ENCODE peak calls at places on chromosomes 11 and 22, in four cellular contexts. D is endothelial cell of umbilical vein, P is IMR-90, E is kidney. T is an unnamed sample. For H3K9me3, the result is how much of the 10 kb centered on the place peaks cover.

GRCh38 chr11:68689737-68690625 is 5.6 kb downstream of the GAL start:
- DNase-seq in D (no peak), P (no peak), E (peak), T (no peak)

GRCh38 chr11:10076458-10077141 is 217.4 kb downstream of the SBF2 start:
- DNase-seq in P (peak), D (peak), E (no peak), T (no peak)

GRCh38 chr22:43826142-43827093 is 14.3 kb upstream of the EFCAB6 start:
- DNase-seq in E (peak), D (no peak), P (peak), T (no peak)

GRCh38 chr11:8586805-8587204 is 7.2 kb downstream of the STK33 start:
- DNase-seq in D (no peak), E (no peak), P (no peak), T (no peak)

GRCh38 chr11:60870733-60871377 is 3.5 kb downstream of the ZP1 start:
- DNase-seq in P (no peak), D (no peak), E (no peak), T (peak)

GRCh38 chr11:118911880-118912741 is 13.6 kb downstream of the BCL9L start:
- DNase-seq in P (peak), D (peak), E (peak), T (no peak)

GRCh38 chr11:35324981-35325380 is 94.4 kb downstream of the SLC1A2 start:
- DNase-seq in P (peak), D (no peak), E (no peak), T (no peak)

GRCh38 chr11:103241574-103241973 is 132.3 kb downstream of the DYNC2H1 start:
- DNase-seq in D (no peak), P (no peak), E (no peak), T (no peak)

GRCh38 chr22:42214625-42215415 is 55.6 kb downstream of the TCF20 start:
- DNase-seq in D (no peak), E (peak), P (no peak), T (no peak)

GRCh38 chr11:10204021-10204420 is 90.0 kb downstream of the SBF2 start:
- DNase-seq in E (no peak), D (no peak), P (no peak), T (no peak)

GRCh38 chr22:41501209-41501608 is 32.3 kb downstream of the ACO2 start:
- DNase-seq in D (peak), P (no peak), E (no peak), T (no peak)

GRCh38 chr11:11022126-11022730 is 164.4 kb upstream of the ZBED5 start:
- DNase-seq in E (no peak), D (peak), P (peak), T (no peak)

GRCh38 chr22:24583221-24583971 is 9.5 kb downstream of the LRRC75B start:
- DNase-seq in E (peak), D (no peak), P (peak), T (no peak)

GRCh38 chr22:37335819-37336199 is 53.5 kb downstream of the CYTH4 start:
- DNase-seq in D (no peak), E (no peak), P (no peak), T (no peak)

GRCh38 chr11:1126491-1126926 is 31.2 kb upstream of the MUC5AC start:
- DNase-seq in E (peak), P (no peak), D (no peak), T (no peak)

GRCh38 chr11:61267437-61267841 is 26.5 kb downstream of the PGA5 start:
- DNase-seq in P (no peak), E (no peak), D (no peak), T (no peak)

GRCh38 chr11:122895591-122895990 is 13.0 kb downstream of the JHY start:
- DNase-seq in D (no peak), E (no peak), P (no peak), T (no peak)

GRCh38 chr11:94781822-94782221 is 13.7 kb downstream of the AMOTL1 start:
- DNase-seq in D (no peak), E (no peak), P (peak), T (no peak)

GRCh38 chr11:96035031-96035743 is 111.3 kb upstream of the MTMR2 start:
- DNase-seq in E (no peak), D (no peak), P (no peak), T (no peak)

GRCh38 chr11:114259124-114259526 is 37.1 kb upstream of the NNMT start:
- DNase-seq in P (no peak), E (no peak), D (no peak), T (peak)

GRCh38 chr11:120723751-120724150 is 212.2 kb downstream of the GRIK4 start:
- DNase-seq in D (no peak), P (no peak), E (no peak), T (no peak)

GRCh38 chr11:120722539-120722938 is 211.0 kb downstream of the GRIK4 start:
- DNase-seq in E (no peak), P (no peak), D (no peak), T (no peak)

GRCh38 chr11:120727752-120728151 is 216.2 kb downstream of the GRIK4 start:
- DNase-seq in P (no peak), D (no peak), E (no peak), T (no peak)
- H3K9me3 ChIP-seq in P (under half), D (under half), E (under half), T (under half)

DNA sequence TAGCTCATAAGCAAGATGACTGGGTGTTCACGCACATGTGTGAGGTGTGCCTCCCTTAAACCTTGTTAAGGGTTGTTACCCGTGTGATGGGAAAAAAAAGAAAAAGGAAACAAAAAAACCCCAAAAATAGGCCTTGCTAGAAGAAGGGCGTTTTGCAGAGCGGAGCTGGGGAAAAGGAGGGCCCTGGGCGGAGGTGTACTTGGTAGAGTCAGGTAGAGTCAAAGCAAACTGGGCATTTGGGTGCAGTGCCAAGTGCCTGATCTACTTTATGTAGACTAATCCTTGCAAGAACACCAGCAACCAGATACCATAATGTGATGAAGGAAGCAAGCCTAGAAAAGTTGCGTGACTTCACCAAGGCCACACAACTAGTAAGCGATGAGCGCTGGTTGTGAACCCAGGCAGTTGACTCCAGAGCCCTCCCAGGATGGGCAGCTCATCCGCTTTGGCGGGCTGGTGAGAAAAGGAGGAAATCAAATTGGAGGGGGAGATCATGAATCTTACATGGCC is 1.2 kb upstream of the TIRAP start:
- DNase-seq in E (no peak), P (no peak), D (no peak), T (no peak)
- H3K4me3 ChIP-seq in E (peak), P (no peak), D (no peak), T (peak)

DNA sequence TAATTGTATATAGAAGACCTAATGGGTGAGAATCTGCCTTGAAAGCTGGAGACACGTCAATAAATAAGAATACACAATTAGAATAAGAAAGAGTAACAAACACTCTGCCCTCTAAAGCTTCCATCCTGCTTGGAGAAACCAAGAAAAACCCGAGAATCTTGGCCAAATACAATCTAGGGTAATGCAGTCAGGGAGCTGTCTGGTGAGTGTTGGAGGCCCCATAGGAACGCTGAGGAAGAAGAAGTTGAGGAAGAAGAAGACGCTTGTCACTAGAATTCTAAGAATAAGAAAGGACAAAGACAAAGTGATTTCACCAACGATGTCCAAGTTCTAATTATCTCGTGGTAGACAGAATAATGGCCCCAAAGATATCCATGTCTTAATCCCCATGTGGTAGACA is 4485.9 kb upstream of the OR11H1 start:
- DNase-seq in D (no peak), P (no peak), E (no peak), T (no peak)
- H3K9me3 ChIP-seq in D (under half), P (under half), E (under half), T (under half)

DNA sequence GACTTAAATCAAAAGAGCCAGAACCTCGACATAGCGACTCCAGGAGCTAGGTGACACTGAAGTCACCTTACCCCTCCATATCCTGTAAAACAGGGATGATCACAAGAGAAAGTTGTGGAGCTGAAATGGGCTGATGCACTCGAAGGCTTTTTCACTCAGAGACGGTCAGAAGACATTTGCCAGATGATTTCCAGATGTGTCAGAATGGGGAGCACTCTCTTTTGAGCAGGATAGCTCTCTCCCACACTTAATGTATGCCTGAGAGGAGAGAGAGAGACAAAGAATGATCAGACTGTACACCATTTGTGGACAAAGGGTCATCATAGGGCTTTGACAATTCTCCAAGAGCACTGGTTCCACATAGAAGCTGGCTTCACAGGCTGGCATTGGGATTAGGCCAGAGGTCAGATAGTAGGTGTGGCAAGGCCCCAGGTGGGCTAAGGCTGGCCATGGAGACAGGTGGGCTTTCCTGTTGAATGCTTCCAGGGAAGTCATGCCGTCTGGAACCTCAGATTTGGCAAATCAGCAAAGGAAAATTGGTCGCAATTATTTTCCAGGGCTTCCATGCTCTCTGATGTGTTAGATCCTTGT is 42.3 kb upstream of the ETS1 start:
- DNase-seq in D (no peak), E (peak), P (peak), T (no peak)
- H3K4me3 ChIP-seq in D (no peak), E (no peak), P (no peak), T (no peak)

GRCh38 chr22:39518124-39518786 is 2.1 kb upstream of the ATF4 start:
- DNase-seq in E (peak), P (peak), D (no peak), T (peak)
- H3K9me3 ChIP-seq in E (under half), P (under half), D (under half), T (under half)

GRCh38 chr11:27423125-27423524 is 49.5 kb downstream of the LGR4 start:
- DNase-seq in E (peak), D (no peak), P (peak), T (no peak)
- H3K4me3 ChIP-seq in E (no peak), D (no peak), P (no peak), T (no peak)

GRCh38 chr11:78244546-78245315 is 56.0 kb downstream of the USP35 start:
- DNase-seq in P (no peak), D (peak), E (no peak), T (no peak)
- H3K9me3 ChIP-seq in P (under half), D (under half), E (under half), T (under half)

DNA sequence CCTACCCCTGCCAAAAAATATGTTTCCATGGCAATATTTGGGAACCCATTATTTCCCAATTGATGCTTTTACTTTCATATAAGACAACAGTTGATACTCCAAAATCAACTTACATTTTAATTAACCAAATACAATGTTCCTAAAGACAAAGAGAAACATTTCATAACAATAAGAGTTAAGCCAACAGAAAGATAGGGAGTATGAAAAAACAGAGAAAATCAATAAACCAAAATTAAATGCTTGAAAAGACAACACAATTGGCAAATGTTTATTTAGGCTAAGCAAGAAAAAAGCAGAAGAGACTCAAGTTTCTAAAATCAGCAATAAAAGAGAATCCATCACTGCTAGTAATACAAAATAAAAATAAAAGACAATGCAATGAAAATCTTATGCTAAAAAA is 123.1 kb upstream of the VPREB1 start:
- DNase-seq in P (no peak), D (no peak), E (no peak), T (no peak)
- H3K4me3 ChIP-seq in P (no peak), D (no peak), E (no peak), T (no peak)

DNA sequence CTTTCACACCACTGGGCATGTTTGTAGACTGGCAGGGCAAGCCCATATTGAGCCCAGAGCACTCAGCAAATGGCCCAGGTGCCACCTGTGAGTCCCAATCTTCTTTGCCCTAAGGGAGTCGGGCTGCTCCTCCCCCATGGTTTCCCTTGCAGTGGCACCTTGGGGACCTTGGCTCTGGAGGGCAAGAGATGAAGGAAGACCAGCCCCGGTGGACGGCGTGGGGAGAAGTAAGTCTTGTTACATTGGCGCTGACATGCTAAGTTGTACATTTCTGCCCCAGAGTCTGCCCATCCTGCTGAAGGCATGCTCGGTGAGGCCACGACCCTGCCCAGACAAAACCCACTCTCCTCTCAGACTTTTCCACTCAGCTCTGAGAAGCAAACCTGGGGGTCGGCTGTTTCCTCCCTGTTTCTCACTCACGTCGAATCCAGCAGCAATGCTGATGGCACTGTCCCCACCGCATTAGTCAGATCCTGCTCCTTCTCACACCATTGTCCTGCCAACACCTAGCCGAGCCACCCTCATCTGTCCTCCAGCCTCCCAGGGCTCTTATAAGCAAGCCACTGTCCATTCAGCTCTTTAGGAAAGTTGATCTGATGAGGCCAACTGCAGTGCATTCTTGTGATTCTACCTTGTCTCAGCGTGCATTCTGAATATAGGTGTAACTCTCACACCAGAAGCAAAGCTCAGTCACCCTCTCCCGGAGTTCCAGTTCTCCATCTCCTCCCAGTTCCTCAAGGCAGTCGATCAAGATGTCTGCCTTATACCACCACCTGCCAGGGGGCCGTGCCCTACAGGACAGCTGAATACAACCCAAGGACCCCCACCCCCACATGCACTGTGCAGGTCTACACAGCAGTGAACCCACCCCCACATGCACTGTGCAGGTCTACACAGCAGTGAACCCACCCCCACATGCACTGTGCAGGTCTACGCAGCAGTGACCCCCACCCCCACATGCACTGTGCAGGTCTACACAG is 827.1 kb downstream of the TBC1D22A start:
- DNase-seq in P (no peak), D (no peak), E (no peak), T (no peak)
- H3K9me3 ChIP-seq in P (under half), D (under half), E (under half), T (under half)